ENCODE peak calls at places on chromosomes 1 and 21, in four cellular contexts. U is HepG2, W is K562, M is GM12878. B is an unnamed sample.

GRCh38 chr21:35303085-35303484 is 254.0 kb upstream of the RUNX1 start:
- DNase-seq in U (no peak), W (no peak), M (no peak), B (no peak)

GRCh38 chr1:7292714-7293419 is 478.2 kb upstream of the VAMP3 start:
- DNase-seq in U (no peak), W (no peak), M (no peak), B (no peak)

GRCh38 chr1:201501144-201501543 is 5.8 kb downstream of the CSRP1 start:
- DNase-seq in U (no peak), W (no peak), M (no peak), B (no peak)

GRCh38 chr1:86788300-86789206 is 84.2 kb downstream of the SH3GLB1 start:
- DNase-seq in U (peak), W (peak), M (no peak), B (no peak)

GRCh38 chr1:160489513-160490261 is 33.4 kb downstream of the SLAMF6 start:
- DNase-seq in U (no peak), W (no peak), M (no peak), B (no peak)

GRCh38 chr1:201838381-201838780 is 9.4 kb downstream of the IPO9 start:
- DNase-seq in U (no peak), W (no peak), M (no peak), B (no peak)

GRCh38 chr1:237229333-237229732 is 187.3 kb downstream of the RYR2 start:
- DNase-seq in U (no peak), W (no peak), M (no peak), B (no peak)

GRCh38 chr1:63877021-63877767 is 103.4 kb downstream of the ROR1 start:
- DNase-seq in U (no peak), W (no peak), M (no peak), B (no peak)

GRCh38 chr1:201739492-201740085 is 89.4 kb upstream of the IPO9 start:
- DNase-seq in U (no peak), W (no peak), M (no peak), B (peak)

GRCh38 chr1:58136502-58136901 is 410.0 kb downstream of the OMA1 start:
- DNase-seq in U (no peak), W (no peak), M (no peak), B (no peak)

GRCh38 chr21:46482225-46482845 is 23.6 kb downstream of the DIP2A start:
- DNase-seq in U (no peak), W (no peak), M (no peak), B (no peak)

GRCh38 chr21:15282666-15283065 is 217.9 kb upstream of the NRIP1 start:
- DNase-seq in U (no peak), W (no peak), M (no peak), B (no peak)

GRCh38 chr1:85244271-85245053 is 15.0 kb downstream of the C1orf52 start:
- DNase-seq in U (no peak), W (peak), M (no peak), B (no peak)

GRCh38 chr1:96782861-96783260 is 61.3 kb downstream of the PTBP2 start:
- DNase-seq in U (no peak), W (no peak), M (no peak), B (no peak)

GRCh38 chr1:189977184-189977583 is 500.5 kb downstream of the BRINP3 start:
- DNase-seq in U (no peak), W (no peak), M (no peak), B (no peak)

GRCh38 chr1:201882665-201883132 is 6.0 kb upstream of the SHISA4 start:
- DNase-seq in U (no peak), W (peak), M (peak), B (no peak)

GRCh38 chr1:36306210-36306901 is at the start of gene SH3D21:
- DNase-seq in U (peak), W (peak), M (no peak), B (no peak)

GRCh38 chr1:81812712-81813111 is 12.0 kb downstream of the ADGRL2 start:
- DNase-seq in U (no peak), W (no peak), M (no peak), B (no peak)

GRCh38 chr1:107668762-107669161 is 296.2 kb downstream of the VAV3 start:
- DNase-seq in U (no peak), W (no peak), M (no peak), B (no peak)

GRCh38 chr1:21174638-21175323 is 1.9 kb downstream of the EIF4G3 start:
- DNase-seq in U (peak), W (no peak), M (no peak), B (no peak)

GRCh38 chr1:58584082-58584895 is 7.2 kb upstream of the TACSTD2 start:
- DNase-seq in U (peak), W (peak), M (no peak), B (no peak)

GRCh38 chr1:155168456-155169210 is 4.5 kb downstream of the KRTCAP2 start:
- DNase-seq in U (no peak), W (no peak), M (no peak), B (no peak)

GRCh38 chr1:3869751-3870301 is 12.6 kb downstream of the DFFB start:
- DNase-seq in U (no peak), W (peak), M (no peak), B (no peak)

GRCh38 chr1:184150776-184151531 is 99.4 kb downstream of the TSEN15 start:
- DNase-seq in U (no peak), W (no peak), M (no peak), B (no peak)

GRCh38 chr1:2382621-2383361 is 8.6 kb downstream of the MORN1 start:
- DNase-seq in U (peak), W (peak), M (no peak), B (peak)

GRCh38 chr1:4118746-4119515 is 218.9 kb upstream of the C1orf174 start:
- DNase-seq in U (no peak), W (no peak), M (no peak), B (no peak)

GRCh38 chr1:245461681-245462080 is 306.9 kb downstream of the KIF26B start:
- DNase-seq in U (no peak), W (no peak), M (no peak), B (no peak)

GRCh38 chr1:153597206-153597605 is 15.7 kb downstream of the S100A16 start:
- DNase-seq in U (peak), W (peak), M (peak), B (no peak)

GRCh38 chr1:8816831-8817412 is 518 bp downstream of the RERE start:
- DNase-seq in U (no peak), W (peak), M (peak), B (peak)

GRCh38 chr1:52551476-52552235 is 1.2 kb downstream of the TUT4 start:
- DNase-seq in U (peak), W (no peak), M (no peak), B (no peak)

GRCh38 chr21:36849461-36849860 is 117.0 kb downstream of the HLCS start:
- DNase-seq in U (no peak), W (no peak), M (no peak), B (no peak)

GRCh38 chr1:51230501-51231078 is 5.5 kb upstream of the RNF11 start:
- DNase-seq in U (no peak), W (peak), M (no peak), B (no peak)

GRCh38 chr1:171290611-171291010 is 23.4 kb upstream of the FMO4 start:
- DNase-seq in U (no peak), W (no peak), M (no peak), B (no peak)
- TF ChIP-seq JUND in U (no peak), W (no peak), M (no peak), B (no peak)

DNA sequence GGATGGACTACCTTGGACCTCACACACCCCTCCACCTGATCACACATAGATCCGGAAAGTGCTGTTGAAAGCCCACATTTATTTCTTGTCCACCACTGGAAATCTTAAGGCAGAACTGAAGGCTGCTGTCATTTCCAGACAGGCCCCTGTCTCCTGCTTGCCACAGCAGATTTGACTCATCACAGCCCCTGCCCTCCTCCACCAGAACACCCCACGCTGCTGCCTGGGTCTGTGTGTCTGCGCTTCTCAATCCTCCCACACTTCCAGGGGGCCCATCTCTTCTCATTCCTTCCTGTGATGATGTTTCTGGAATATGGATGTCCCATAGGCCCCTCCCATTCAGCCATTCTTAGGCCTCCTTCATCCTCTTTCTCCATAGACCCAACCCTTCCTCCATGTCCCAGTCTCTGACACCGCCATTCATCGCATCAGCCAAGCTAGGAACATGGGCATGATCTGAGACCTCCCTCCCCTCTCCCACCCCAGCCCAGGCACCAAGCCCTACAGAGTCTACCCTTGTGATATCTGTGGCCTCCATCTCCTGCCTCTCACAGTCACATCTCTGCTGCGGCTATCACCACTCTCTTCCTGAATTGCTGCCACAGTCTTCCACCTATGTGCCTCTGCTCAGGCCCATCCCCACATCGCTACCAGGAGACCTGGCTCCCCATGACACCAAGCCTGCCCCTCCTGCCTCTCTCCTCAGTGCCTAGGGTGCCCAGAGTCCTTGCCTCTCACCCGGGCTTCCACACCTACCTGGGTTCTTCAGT is 82.5 kb upstream of the BCAR3 start:
- DNase-seq in U (no peak), W (no peak), M (no peak), B (no peak)
- TF ChIP-seq JUND in U (no peak), W (no peak), M (no peak), B (no peak)

GRCh38 chr1:26831546-26832248 is 5.2 kb downstream of the ZDHHC18 start:
- DNase-seq in U (peak), W (no peak), M (no peak), B (no peak)
- TF ChIP-seq JUND in U (peak), W (no peak), M (no peak), B (no peak)

GRCh38 chr1:200473698-200474371 is 64.0 kb upstream of the ZNF281 start:
- DNase-seq in U (no peak), W (no peak), M (peak), B (no peak)
- TF ChIP-seq JUND in U (no peak), W (no peak), M (no peak), B (no peak)

DNA sequence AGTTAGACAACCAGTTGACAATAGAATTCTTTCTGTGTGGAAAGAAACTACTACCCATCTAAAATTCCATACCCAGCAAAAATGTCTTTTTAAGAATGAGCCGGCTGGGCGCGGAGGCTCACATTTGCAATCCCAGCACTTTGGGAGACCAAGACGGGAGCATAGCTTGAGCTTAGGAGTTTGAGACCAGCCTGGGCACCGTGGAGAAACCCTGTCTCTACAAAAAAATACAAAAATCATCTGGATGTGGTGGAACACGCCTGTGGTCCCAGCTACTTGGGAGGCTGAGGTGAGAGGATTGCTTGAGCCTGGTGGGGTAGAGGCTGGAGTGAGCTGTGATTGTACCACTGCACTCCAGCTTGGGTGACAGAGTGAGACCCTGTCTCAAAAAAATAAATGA is 79.2 kb downstream of the SCCPDH start:
- DNase-seq in U (no peak), W (no peak), M (no peak), B (no peak)
- TF ChIP-seq JUND in U (no peak), W (no peak), M (no peak), B (no peak)

B was measured in T47D.